ENCODE peak calls at places on chromosomes 2 and 18, in six cellular contexts. One of them, this sample, is unnamed. For H3K4me1 and H3K9me3, the result is how much of the 10 kb centered on the place peaks cover.

GRCh38 chr2:175926272-175926671 is 75.8 kb downstream of the LNPK start:
- DNase-seq in cardiac muscle cell: no peak
- DNase-seq in A549: no peak
- DNase-seq in K562: no peak
- DNase-seq in GM23248: peak
- DNase-seq in uterus: no peak
- DNase-seq in this sample: no peak

GRCh38 chr2:29222381-29223179 is 107.4 kb downstream of the CLIP4 start:
- DNase-seq in cardiac muscle cell: no peak
- DNase-seq in A549: no peak
- DNase-seq in K562: no peak
- DNase-seq in GM23248: no peak
- DNase-seq in uterus: no peak
- DNase-seq in this sample: no peak

GRCh38 chr2:74414913-74415761 is 6.3 kb downstream of the C2orf81 start:
- DNase-seq in cardiac muscle cell: peak
- DNase-seq in A549: no peak
- DNase-seq in K562: no peak
- DNase-seq in GM23248: peak
- DNase-seq in uterus: peak
- DNase-seq in this sample: no peak

GRCh38 chr2:8622924-8623465 is 58.9 kb upstream of the ID2 start:
- DNase-seq in cardiac muscle cell: no peak
- DNase-seq in A549: no peak
- DNase-seq in K562: no peak
- DNase-seq in GM23248: no peak
- DNase-seq in uterus: no peak
- DNase-seq in this sample: no peak

GRCh38 chr2:152782171-152782570 is 63.8 kb downstream of the ARL6IP6 start:
- DNase-seq in cardiac muscle cell: no peak
- DNase-seq in A549: no peak
- DNase-seq in K562: no peak
- DNase-seq in GM23248: no peak
- DNase-seq in uterus: no peak
- DNase-seq in this sample: no peak

GRCh38 chr2:159169187-159169586 is 117.3 kb downstream of the WDSUB1 start:
- DNase-seq in cardiac muscle cell: no peak
- DNase-seq in A549: no peak
- DNase-seq in K562: no peak
- DNase-seq in GM23248: no peak
- DNase-seq in uterus: no peak
- DNase-seq in this sample: no peak

GRCh38 chr2:182186132-182186735 is 200.6 kb downstream of the PPP1R1C start:
- DNase-seq in cardiac muscle cell: peak
- DNase-seq in A549: peak
- DNase-seq in K562: peak
- DNase-seq in GM23248: peak
- DNase-seq in uterus: no peak
- DNase-seq in this sample: no peak

GRCh38 chr2:56170536-56170935 is 13.3 kb upstream of the CCDC85A start:
- DNase-seq in cardiac muscle cell: no peak
- DNase-seq in A549: no peak
- DNase-seq in K562: no peak
- DNase-seq in GM23248: peak
- DNase-seq in uterus: no peak
- DNase-seq in this sample: no peak

GRCh38 chr2:39805936-39806608 is 27.0 kb upstream of the THUMPD2 start:
- DNase-seq in cardiac muscle cell: no peak
- DNase-seq in A549: no peak
- DNase-seq in K562: no peak
- DNase-seq in GM23248: peak
- DNase-seq in uterus: no peak
- DNase-seq in this sample: no peak

GRCh38 chr2:238684362-238685326 is 163.2 kb upstream of the TWIST2 start:
- DNase-seq in cardiac muscle cell: peak
- DNase-seq in A549: peak
- DNase-seq in K562: no peak
- DNase-seq in GM23248: peak
- DNase-seq in uterus: peak
- DNase-seq in this sample: no peak

GRCh38 chr2:45137941-45138695 is 128.9 kb upstream of the SIX2 start:
- DNase-seq in cardiac muscle cell: no peak
- DNase-seq in A549: no peak
- DNase-seq in K562: no peak
- DNase-seq in GM23248: no peak
- DNase-seq in uterus: no peak
- DNase-seq in this sample: no peak

GRCh38 chr2:70371753-70372152 is 69.9 kb upstream of the FAM136A start:
- DNase-seq in cardiac muscle cell: peak
- DNase-seq in A549: no peak
- DNase-seq in K562: no peak
- DNase-seq in GM23248: peak
- DNase-seq in uterus: no peak
- DNase-seq in this sample: no peak

GRCh38 chr2:58432491-58433166 is 191.5 kb upstream of the FANCL start:
- DNase-seq in cardiac muscle cell: no peak
- DNase-seq in A549: no peak
- DNase-seq in K562: no peak
- DNase-seq in GM23248: no peak
- DNase-seq in uterus: no peak
- DNase-seq in this sample: no peak

GRCh38 chr18:5197032-5197434 is at the start of gene AKAIN1:
- DNase-seq in cardiac muscle cell: peak
- DNase-seq in A549: peak
- DNase-seq in K562: peak
- DNase-seq in GM23248: peak
- DNase-seq in uterus: no peak
- DNase-seq in this sample: peak

GRCh38 chr18:14971461-14972185 is 223.7 kb downstream of the ANKRD30B start:
- DNase-seq in cardiac muscle cell: no peak
- DNase-seq in A549: no peak
- DNase-seq in K562: no peak
- DNase-seq in GM23248: peak
- DNase-seq in uterus: no peak
- DNase-seq in this sample: no peak

GRCh38 chr2:234536218-234536989 is 39.5 kb upstream of the ARL4C start:
- DNase-seq in cardiac muscle cell: no peak
- DNase-seq in A549: no peak
- DNase-seq in K562: no peak
- DNase-seq in GM23248: no peak
- DNase-seq in uterus: no peak
- DNase-seq in this sample: no peak

GRCh38 chr18:3498705-3499451 is 48.9 kb downstream of the TGIF1 start:
- DNase-seq in cardiac muscle cell: peak
- DNase-seq in A549: peak
- DNase-seq in K562: no peak
- DNase-seq in GM23248: peak
- DNase-seq in uterus: peak
- DNase-seq in this sample: peak

GRCh38 chr2:233816334-233816733 is 38.0 kb downstream of the HJURP start:
- DNase-seq in cardiac muscle cell: peak
- DNase-seq in A549: no peak
- DNase-seq in K562: no peak
- DNase-seq in GM23248: no peak
- DNase-seq in uterus: no peak
- DNase-seq in this sample: no peak

GRCh38 chr2:128069769-128070168 is 21.2 kb upstream of the UGGT1 start:
- DNase-seq in cardiac muscle cell: peak
- DNase-seq in A549: no peak
- DNase-seq in K562: no peak
- DNase-seq in GM23248: peak
- DNase-seq in uterus: no peak
- DNase-seq in this sample: no peak

GRCh38 chr18:58058720-58059119 is 14.7 kb downstream of the NEDD4L start:
- DNase-seq in cardiac muscle cell: no peak
- DNase-seq in A549: no peak
- DNase-seq in K562: peak
- DNase-seq in GM23248: peak
- DNase-seq in uterus: no peak
- DNase-seq in this sample: no peak

GRCh38 chr2:106961328-106961727 is 75.4 kb upstream of the ST6GAL2 start:
- DNase-seq in cardiac muscle cell: no peak
- DNase-seq in A549: no peak
- DNase-seq in K562: no peak
- DNase-seq in GM23248: no peak
- DNase-seq in uterus: no peak
- DNase-seq in this sample: no peak

GRCh38 chr18:35835838-35836237 is 136.6 kb upstream of the RMP24 start:
- DNase-seq in cardiac muscle cell: no peak
- DNase-seq in A549: no peak
- DNase-seq in K562: no peak
- DNase-seq in GM23248: no peak
- DNase-seq in uterus: no peak
- DNase-seq in this sample: no peak

GRCh38 chr2:191643425-191643824 is 34.5 kb upstream of the NABP1 start:
- DNase-seq in cardiac muscle cell: no peak
- DNase-seq in A549: no peak
- DNase-seq in K562: no peak
- DNase-seq in GM23248: no peak
- DNase-seq in uterus: no peak
- DNase-seq in this sample: no peak

GRCh38 chr2:177245010-177245422 is 19.5 kb downstream of the NFE2L2 start:
- DNase-seq in cardiac muscle cell: peak
- DNase-seq in A549: peak
- DNase-seq in K562: peak
- DNase-seq in GM23248: peak
- DNase-seq in uterus: no peak
- DNase-seq in this sample: peak

GRCh38 chr2:177246000-177246399 is 18.5 kb downstream of the NFE2L2 start:
- DNase-seq in cardiac muscle cell: no peak
- DNase-seq in A549: no peak
- DNase-seq in K562: no peak
- DNase-seq in GM23248: no peak
- DNase-seq in uterus: no peak
- DNase-seq in this sample: peak

GRCh38 chr2:177250461-177250860 is 14.1 kb downstream of the NFE2L2 start:
- DNase-seq in cardiac muscle cell: no peak
- DNase-seq in A549: no peak
- DNase-seq in K562: no peak
- DNase-seq in GM23248: no peak
- DNase-seq in uterus: no peak
- DNase-seq in this sample: no peak

GRCh38 chr2:177249038-177249437 is 15.5 kb downstream of the NFE2L2 start:
- DNase-seq in cardiac muscle cell: no peak
- DNase-seq in A549: no peak
- DNase-seq in K562: no peak
- DNase-seq in GM23248: no peak
- DNase-seq in uterus: no peak
- DNase-seq in this sample: no peak

GRCh38 chr2:177247693-177248262 is 16.7 kb downstream of the NFE2L2 start:
- DNase-seq in cardiac muscle cell: no peak
- DNase-seq in A549: no peak
- DNase-seq in K562: no peak
- DNase-seq in GM23248: no peak
- DNase-seq in uterus: no peak
- DNase-seq in this sample: no peak
- H3K4me1 ChIP-seq in cardiac muscle cell: under half
- H3K4me1 ChIP-seq in A549: half or more
- H3K4me1 ChIP-seq in K562: under half
- H3K4me1 ChIP-seq in GM23248: half or more
- H3K4me1 ChIP-seq in uterus: under half
- H3K4me1 ChIP-seq in this sample: under half

GRCh38 chr2:100861340-100861739 is 41.4 kb downstream of the NPAS2 start:
- DNase-seq in cardiac muscle cell: no peak
- DNase-seq in A549: no peak
- DNase-seq in K562: no peak
- DNase-seq in GM23248: no peak
- DNase-seq in uterus: no peak
- DNase-seq in this sample: no peak
- H3K9me3 ChIP-seq in cardiac muscle cell: under half
- H3K9me3 ChIP-seq in A549: under half
- H3K9me3 ChIP-seq in K562: under half
- H3K9me3 ChIP-seq in GM23248: under half
- H3K9me3 ChIP-seq in uterus: under half
- H3K9me3 ChIP-seq in this sample: under half

DNA sequence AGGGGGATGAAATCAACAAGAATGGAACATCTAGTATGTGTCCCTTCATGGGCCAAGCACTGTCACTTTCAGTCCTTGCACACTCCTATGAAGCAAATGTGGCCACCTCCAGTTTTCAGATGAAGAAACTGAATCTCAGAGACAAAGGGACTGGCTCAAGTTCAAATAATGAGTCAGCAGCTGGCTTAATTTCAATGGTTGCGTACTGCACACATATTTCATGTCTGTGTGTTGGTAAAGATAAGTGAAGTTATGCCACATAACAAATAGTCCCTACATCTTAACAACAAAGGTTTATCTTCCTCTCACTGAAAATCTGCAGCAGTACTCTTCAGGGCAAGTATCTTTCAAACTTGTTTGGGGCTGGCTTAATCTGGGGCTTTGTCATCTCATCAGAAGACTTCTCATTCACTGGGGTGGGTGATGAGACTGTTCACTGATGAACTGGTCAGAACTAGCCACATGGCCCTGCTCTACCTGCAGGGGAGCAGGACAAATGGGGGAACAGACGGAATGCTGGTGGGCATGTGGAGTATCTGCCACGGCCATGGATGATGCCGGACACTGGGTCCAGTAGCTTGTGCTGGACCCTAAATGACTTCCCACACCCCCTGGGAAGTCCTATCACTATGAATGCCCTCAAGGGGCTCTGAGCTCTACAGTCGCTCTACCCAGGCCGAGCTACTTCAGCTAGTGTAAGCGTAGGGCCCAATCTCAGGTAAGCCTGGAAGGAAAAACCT is 263.2 kb downstream of the CYP26B1 start:
- DNase-seq in cardiac muscle cell: peak
- DNase-seq in A549: no peak
- DNase-seq in K562: peak
- DNase-seq in GM23248: peak
- DNase-seq in uterus: no peak
- DNase-seq in this sample: no peak
- H3K4me1 ChIP-seq in cardiac muscle cell: under half
- H3K4me1 ChIP-seq in A549: under half
- H3K4me1 ChIP-seq in K562: under half
- H3K4me1 ChIP-seq in GM23248: half or more
- H3K4me1 ChIP-seq in uterus: under half
- H3K4me1 ChIP-seq in this sample: under half

DNA sequence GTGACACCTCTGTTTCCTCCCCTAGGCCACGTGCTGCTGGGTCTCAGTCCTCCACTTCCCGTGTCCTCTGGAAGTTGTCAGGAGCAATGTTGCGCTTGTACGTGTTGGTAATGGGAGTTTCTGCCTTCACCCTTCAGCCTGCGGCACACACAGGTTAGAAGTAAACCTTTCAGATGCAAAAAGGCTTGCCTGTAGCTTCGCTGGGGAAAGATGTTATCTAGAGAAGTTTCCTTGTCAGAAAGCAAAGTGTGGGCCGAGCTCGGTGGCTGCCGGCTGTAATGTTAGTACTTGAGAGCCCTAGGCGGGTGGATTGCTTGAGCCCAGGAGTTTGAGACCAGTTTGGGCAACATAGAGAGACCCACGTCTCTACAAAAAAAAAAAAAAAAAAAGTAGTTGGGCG is 16.7 kb downstream of the IL1R2 start:
- DNase-seq in cardiac muscle cell: no peak
- DNase-seq in A549: no peak
- DNase-seq in K562: no peak
- DNase-seq in GM23248: no peak
- DNase-seq in uterus: no peak
- DNase-seq in this sample: no peak
- H3K9me3 ChIP-seq in cardiac muscle cell: under half
- H3K9me3 ChIP-seq in A549: under half
- H3K9me3 ChIP-seq in K562: under half
- H3K9me3 ChIP-seq in GM23248: under half
- H3K9me3 ChIP-seq in uterus: under half
- H3K9me3 ChIP-seq in this sample: under half

This sample was measured in HAP-1.